ENCODE peak calls at places on chromosomes 11 and 22, in six cellular contexts. L is upper lobe of left lung, U is suprapubic skin, W is GM12878, M is K562, G is SK-N-SH. C is an unnamed sample.

GRCh38 chr22:43921361-43921760 is 2.2 kb upstream of the PNPLA3 start:
- DNase-seq in M (no peak), U (no peak), W (no peak), G (no peak), L (no peak), C (no peak)

GRCh38 chr22:41746563-41747400 is 47.5 kb downstream of the MEI1 start:
- DNase-seq in G (peak), M (peak), U (peak), W (peak), L (peak), C (peak)

GRCh38 chr22:39316440-39317083 is 2.9 kb downstream of the RPL3 start:
- DNase-seq in M (peak), G (peak), L (peak), W (peak), U (no peak), C (peak)

GRCh38 chr11:77086521-77087472 is 15.8 kb upstream of the OMP start:
- DNase-seq in W (no peak), L (no peak), M (peak), G (no peak), U (peak), C (peak)

GRCh38 chr11:123111465-123111864 is 49.5 kb upstream of the HSPA8 start:
- DNase-seq in L (no peak), U (no peak), W (no peak), M (peak), G (peak), C (no peak)

GRCh38 chr22:50544746-50545253 is 899 bp upstream of the KLHDC7B start:
- DNase-seq in W (no peak), U (peak), L (peak), M (no peak), G (no peak), C (peak)

GRCh38 chr11:94873910-94874575 is 99.3 kb downstream of the CWC15 start:
- DNase-seq in G (no peak), M (no peak), L (no peak), W (no peak), U (no peak), C (no peak)

GRCh38 chr22:25497269-25497668 is 67.2 kb upstream of the GRK3 start:
- DNase-seq in W (no peak), M (no peak), G (no peak), U (no peak), L (no peak), C (no peak)

GRCh38 chr11:93844568-93844967 is 5.8 kb downstream of the VSTM5 start:
- DNase-seq in U (no peak), L (no peak), G (no peak), W (no peak), M (no peak), C (no peak)

GRCh38 chr11:90747057-90747456 is 524.2 kb upstream of the CHORDC1 start:
- DNase-seq in W (no peak), M (no peak), L (no peak), U (no peak), G (no peak), C (no peak)

GRCh38 chr11:116513894-116514293 is 258.9 kb downstream of the BUD13 start:
- DNase-seq in G (no peak), M (peak), L (no peak), U (peak), W (no peak), C (no peak)

GRCh38 chr22:45246060-45246985 is 5.6 kb upstream of the KIAA0930 start:
- DNase-seq in G (peak), W (no peak), M (no peak), U (no peak), L (peak), C (peak)

GRCh38 chr11:103587951-103588788 is 448.3 kb upstream of the DDI1 start:
- DNase-seq in U (no peak), W (no peak), M (no peak), G (no peak), L (no peak), C (no peak)

GRCh38 chr11:126102436-126102894 is 39.8 kb upstream of the CDON start:
- DNase-seq in M (peak), U (no peak), L (peak), W (peak), G (peak), C (peak)

GRCh38 chr22:46740910-46741785 is 3.1 kb upstream of the CERK start:
- DNase-seq in L (no peak), G (no peak), U (no peak), W (no peak), M (no peak), C (peak)

GRCh38 chr11:35257287-35257686 is 118.3 kb downstream of the CD44 start:
- DNase-seq in G (no peak), M (no peak), U (no peak), L (no peak), W (peak), C (no peak)

GRCh38 chr11:16804104-16804947 is 65.9 kb downstream of the C11orf58 start:
- DNase-seq in W (no peak), U (no peak), M (no peak), G (no peak), L (no peak), C (peak)

GRCh38 chr22:40654522-40655167 is 18.1 kb upstream of the MRTFA start:
- DNase-seq in M (peak), U (no peak), W (no peak), L (no peak), G (peak), C (peak)

GRCh38 chr11:59629996-59630395 is 14.4 kb upstream of the OSBP start:
- DNase-seq in M (no peak), G (no peak), U (no peak), L (no peak), W (no peak), C (no peak)

GRCh38 chr22:17476838-17477237 is 86.5 kb upstream of the SLC25A18 start:
- DNase-seq in M (no peak), G (no peak), U (no peak), W (no peak), L (no peak), C (no peak)

GRCh38 chr22:46069518-46070214 is 80.7 kb upstream of the PPARA start:
- DNase-seq in U (peak), L (peak), W (no peak), M (no peak), G (peak), C (peak)

GRCh38 chr11:125167954-125168821 is 3.6 kb downstream of the PKNOX2 start:
- DNase-seq in M (no peak), G (no peak), L (no peak), U (no peak), W (no peak), C (peak)

DNA sequence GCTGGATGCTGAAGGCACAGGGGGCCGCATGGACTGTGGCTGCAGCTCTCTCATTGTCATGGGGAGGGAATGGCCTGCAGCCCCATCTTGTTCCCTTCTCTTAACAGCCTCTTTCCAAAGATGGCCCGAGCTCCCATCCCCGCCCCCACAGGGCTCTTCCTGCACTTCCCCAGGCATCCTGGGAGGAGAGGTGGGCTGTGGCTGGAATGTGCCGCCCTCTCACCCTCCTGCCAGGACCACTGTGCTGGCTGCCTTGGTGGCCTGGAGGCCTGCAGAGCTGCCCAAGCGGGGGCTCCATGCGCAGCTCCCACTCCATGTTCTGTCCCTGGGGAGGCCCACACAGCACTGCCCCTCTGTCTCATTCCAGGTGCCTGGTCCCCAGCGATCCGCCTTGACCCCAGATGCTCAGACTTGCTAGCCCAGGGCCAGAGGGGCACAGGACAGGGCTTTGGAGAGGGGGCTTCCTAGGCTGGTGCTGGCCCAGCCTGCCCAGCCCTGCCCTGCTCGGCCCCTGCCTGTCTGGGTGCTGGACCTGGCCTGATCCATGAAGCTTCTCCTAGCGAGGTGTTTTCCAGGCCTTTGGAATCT is 56.6 kb downstream of the RTN4R start:
- DNase-seq in L (no peak), W (no peak), G (no peak), M (no peak), U (no peak), C (no peak)
- TF ChIP-seq POLR2AphosphoS5 in L (no peak), W (no peak), G (no peak), M (no peak), U (no peak), C (no peak)

GRCh38 chr11:57903441-57904123 is 120.1 kb upstream of the OR9Q1 start:
- DNase-seq in G (no peak), M (peak), L (peak), W (no peak), U (peak), C (peak)
- H3K27ac ChIP-seq in G (no peak), M (peak), L (no peak), W (no peak), U (peak), C (no peak)

GRCh38 chr11:27464155-27464759 is 8.3 kb downstream of the LGR4 start:
- DNase-seq in G (no peak), L (no peak), W (no peak), U (no peak), M (peak), C (no peak)
- TF ChIP-seq EP300 in G (no peak), L (no peak), W (no peak), U (no peak), M (no peak), C (no peak)

DNA sequence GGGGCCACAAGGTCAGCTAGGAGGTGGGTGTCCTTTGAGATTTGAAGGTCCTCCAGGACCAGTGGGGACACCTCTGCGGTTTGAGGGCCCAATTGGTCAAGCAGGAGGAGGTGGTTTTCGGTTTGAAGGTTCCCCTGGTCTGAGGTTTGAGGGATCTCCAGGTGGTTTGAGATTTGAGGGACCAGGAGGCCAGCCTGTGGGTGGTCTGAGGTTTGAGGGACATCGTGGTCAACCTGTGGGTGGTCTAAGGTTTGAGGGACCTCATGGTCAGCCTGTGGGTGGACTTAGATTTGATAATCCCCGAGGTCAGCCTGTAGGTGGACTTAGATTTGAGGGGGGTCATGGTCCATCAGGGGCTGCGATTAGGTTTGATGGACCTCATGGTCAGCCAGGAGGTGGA is 11.8 kb downstream of the PCF11 start:
- DNase-seq in L (no peak), U (no peak), W (no peak), G (no peak), M (no peak), C (no peak)
- TF ChIP-seq POLR2AphosphoS5 in L (no peak), U (no peak), W (no peak), G (no peak), M (no peak), C (no peak)

GRCh38 chr11:465896-466538 is 15.9 kb downstream of the PTDSS2 start:
- DNase-seq in U (no peak), L (peak), W (no peak), G (no peak), M (no peak), C (no peak)
- H3K27ac ChIP-seq in U (no peak), L (peak), W (no peak), G (no peak), M (no peak), C (no peak)

DNA sequence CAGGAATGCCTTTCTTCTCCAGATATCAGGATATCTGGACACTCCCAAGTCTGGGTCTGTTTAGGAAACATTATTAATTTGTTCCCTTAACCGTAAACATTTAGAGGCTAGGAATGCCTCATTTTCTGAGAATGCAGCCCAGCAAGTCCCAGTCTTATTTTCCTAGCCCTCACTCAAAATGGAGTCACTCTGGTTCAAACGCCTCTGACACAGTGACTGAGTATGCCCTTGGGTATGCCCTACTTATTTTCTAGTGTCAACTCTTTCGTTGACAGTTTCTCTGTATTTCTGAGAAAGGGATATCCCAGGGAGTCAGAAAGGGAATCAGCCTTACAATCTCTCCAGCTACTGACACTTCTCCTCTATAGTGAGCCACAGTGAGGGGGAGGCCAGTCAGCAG is 16.0 kb upstream of the CCDC81 start:
- DNase-seq in U (no peak), G (no peak), W (no peak), L (no peak), M (no peak), C (no peak)
- TF ChIP-seq EP300 in U (no peak), G (no peak), W (no peak), L (no peak), M (no peak), C (no peak)

DNA sequence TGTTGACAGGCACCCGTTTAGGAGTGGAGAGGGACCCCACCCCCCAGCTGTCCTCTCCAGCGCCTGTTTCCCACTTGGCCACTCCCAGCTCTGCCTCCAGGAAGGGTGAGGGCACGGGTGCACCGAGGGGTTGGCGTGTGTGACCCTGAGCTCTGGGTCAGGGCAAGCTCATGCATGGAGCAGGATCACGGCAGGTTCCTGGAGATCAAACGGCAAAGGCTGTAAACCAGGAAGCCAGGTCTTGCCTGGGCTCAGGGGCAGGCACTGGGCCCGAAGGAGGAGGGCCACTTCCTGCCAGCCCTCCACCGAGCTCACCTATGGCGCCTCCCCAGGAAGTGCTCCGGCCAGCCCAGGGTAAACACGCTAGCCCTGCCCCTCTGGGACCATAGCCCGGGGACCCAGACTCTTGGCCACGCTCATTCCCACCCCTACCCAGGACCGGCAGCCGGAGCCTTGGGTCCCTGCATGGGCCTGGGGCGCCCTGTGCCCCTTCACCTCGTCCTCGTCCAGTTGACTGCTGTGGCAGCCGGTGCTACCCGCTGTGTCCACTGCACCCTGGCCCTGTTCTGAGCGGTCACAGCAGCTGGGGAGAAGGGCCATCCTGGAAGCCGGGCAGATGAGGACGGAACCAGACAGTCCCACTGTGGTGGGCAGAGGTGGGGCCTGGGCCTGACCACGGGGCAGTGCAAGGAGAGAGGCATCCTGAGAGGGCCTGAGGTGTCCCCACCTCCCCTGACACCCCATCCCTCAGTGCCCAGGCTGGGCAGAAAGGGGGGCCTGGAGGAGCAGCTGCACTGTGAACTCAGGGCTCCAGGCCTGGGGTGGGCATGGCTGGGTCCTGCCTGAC is 1.0 kb upstream of the EPS8L2 start:
- DNase-seq in W (no peak), L (peak), M (no peak), U (no peak), G (peak), C (peak)
- TF ChIP-seq POLR2AphosphoS5 in W (no peak), L (no peak), M (no peak), U (no peak), G (no peak), C (peak)

GRCh38 chr11:111461460-111462240 is 50.5 kb downstream of the BTG4 start:
- DNase-seq in U (no peak), L (no peak), M (no peak), W (no peak), G (peak), C (no peak)

GRCh38 chr11:111460340-111460739 is 51.8 kb downstream of the BTG4 start:
- DNase-seq in L (no peak), U (no peak), G (no peak), W (no peak), M (no peak), C (no peak)

GRCh38 chr11:111460752-111461305 is 51.4 kb downstream of the BTG4 start:
- DNase-seq in W (no peak), L (no peak), G (peak), U (peak), M (no peak), C (no peak)

GRCh38 chr11:111457731-111458368 is 54.3 kb downstream of the BTG4 start:
- DNase-seq in G (peak), W (no peak), L (no peak), U (peak), M (no peak), C (no peak)

DNA sequence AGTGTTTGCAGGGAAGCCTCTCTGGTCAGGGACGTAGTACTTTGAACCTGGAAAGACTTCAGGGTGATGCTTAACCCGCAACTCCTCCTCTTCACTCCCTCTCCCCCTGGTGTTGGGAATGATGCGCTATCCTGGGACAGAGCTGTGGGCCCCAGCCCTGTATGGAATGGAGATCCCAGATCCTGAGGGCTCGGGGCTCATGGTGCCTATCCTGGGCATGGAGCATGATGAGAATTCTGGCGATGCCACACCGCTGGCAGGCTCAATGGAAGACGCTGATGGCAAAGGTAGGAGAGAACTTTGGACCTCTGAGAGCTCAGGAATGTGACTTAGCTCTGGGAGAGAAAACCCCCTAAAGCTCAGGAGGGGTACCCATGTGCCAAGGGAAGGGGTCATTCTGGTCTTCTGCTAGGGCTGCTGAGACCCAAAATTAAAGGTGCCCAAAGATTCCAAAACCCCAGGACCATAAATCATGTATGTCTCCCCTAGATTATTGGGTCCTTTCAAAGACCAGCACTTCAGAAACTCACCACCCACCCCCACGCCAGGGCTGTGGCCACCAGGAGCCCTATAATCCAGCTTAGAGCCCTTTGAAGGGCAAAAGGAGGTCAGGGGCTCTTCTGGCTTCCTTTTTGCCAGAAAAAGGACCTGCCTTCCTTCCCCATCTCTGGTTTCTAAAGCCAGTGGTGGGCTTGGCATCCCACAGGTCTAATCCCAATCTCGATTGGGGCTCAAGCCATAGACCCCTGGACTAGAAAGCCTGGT is 52.5 kb downstream of the BTG4 start:
- DNase-seq in M (no peak), L (no peak), U (peak), W (no peak), G (peak), C (no peak)
- H3K27ac ChIP-seq in M (no peak), L (no peak), U (no peak), W (no peak), G (no peak), C (no peak)

C was measured in stomach.